ENCODE peak calls at places on chromosomes 7 and 10, in ten cellular contexts. T is HEK293T; P is PC-9; Q is fibroblast of the aortic adventitia; L is H7; X is WERI-Rb-1; V is LoVo; W is stimulated activated CD4-positive, alpha-beta T cell treated with anti-CD3 and anti-CD28 coated beads, Interleukin-1b, Interleukin-23, amount 100 ng/mL, for 48 hours; U is substantia nigra; A is NCI-H774. M is an unnamed sample.

GRCh38 chr10:43055991-43056567 is 20.8 kb upstream of the RET start:
- DNase-seq in V (no peak), Q (no peak), L (no peak), W (no peak), P (no peak), T (no peak), X (no peak), A (no peak), U (no peak), M (no peak)

GRCh38 chr7:120986665-120987064 is 1.8 kb upstream of the CPED1 start:
- DNase-seq in T (no peak), W (no peak), X (no peak), V (no peak), Q (no peak), P (no peak), A (no peak), U (no peak), L (no peak), M (no peak)

GRCh38 chr7:57201895-57202210 is 69.6 kb upstream of the ZNF479 start:
- DNase-seq in U (no peak), W (no peak), L (no peak), A (no peak), X (no peak), T (no peak), P (no peak), Q (no peak), V (no peak), M (no peak)

GRCh38 chr7:353746-354325 is 63.9 kb downstream of the FOXL3 start:
- DNase-seq in Q (no peak), L (no peak), X (no peak), V (no peak), U (peak; percentile 52), A (no peak), W (no peak), T (no peak), P (no peak), M (no peak)

GRCh38 chr7:82527831-82528230 is 84.3 kb upstream of the CACNA2D1 start:
- DNase-seq in P (peak; percentile 67), W (no peak), A (no peak), Q (peak; percentile 61), V (no peak), T (no peak), L (no peak), U (no peak), X (no peak), M (no peak)

GRCh38 chr7:45923290-45923689 is 2.2 kb upstream of the IGFBP3 start:
- DNase-seq in A (peak; percentile 39), P (peak; percentile 93), X (peak; percentile 63), L (peak; percentile 51), Q (peak; percentile 81), V (peak; percentile 80), T (peak; percentile 61), W (peak; percentile 54), U (peak; percentile 54), M (peak; percentile 63)

GRCh38 chr7:116708248-116708647 is 36.3 kb downstream of the MET start:
- DNase-seq in T (no peak), V (no peak), A (no peak), L (no peak), P (no peak), U (no peak), X (no peak), Q (no peak), W (no peak), M (no peak)

GRCh38 chr10:52621635-52622079 is 150.9 kb downstream of the MBL2 start:
- DNase-seq in W (no peak), P (no peak), L (no peak), T (no peak), Q (peak; percentile 45), U (no peak), A (no peak), X (no peak), V (no peak), M (no peak)

GRCh38 chr7:30659312-30659711 is 22.9 kb downstream of the CRHR2 start:
- DNase-seq in L (no peak), Q (peak; percentile 34), A (no peak), P (no peak), T (no peak), X (no peak), W (no peak), V (no peak), U (no peak), M (peak; percentile 24)

GRCh38 chr7:80583901-80584300 is 54.5 kb upstream of the CD36 start:
- DNase-seq in L (no peak), A (no peak), W (no peak), Q (peak; percentile 58), P (no peak), T (no peak), V (no peak), X (no peak), U (no peak), M (no peak)

GRCh38 chr10:73131295-73131694 is 21.0 kb downstream of the NUDT13 start:
- DNase-seq in T (no peak), V (no peak), P (peak; percentile 77), X (no peak), L (no peak), Q (no peak), U (no peak), A (no peak), W (no peak), M (no peak)

GRCh38 chr7:50664461-50664922 is 99.3 kb upstream of the DDC start:
- DNase-seq in V (peak; percentile 42), P (peak; percentile 98), T (no peak), A (no peak), W (peak; percentile 17), Q (peak; percentile 52), U (no peak), X (no peak), L (no peak), M (no peak)

GRCh38 chr7:44281811-44282600 is 43.4 kb downstream of the CAMK2B start:
- DNase-seq in W (no peak), P (no peak), L (peak; percentile 48), Q (no peak), A (no peak), X (peak; percentile 5), U (no peak), T (no peak), V (no peak), M (no peak)

GRCh38 chr10:42543840-42544372 is 94.5 kb downstream of the ZNF33B start:
- DNase-seq in V (no peak), T (no peak), L (no peak), W (no peak), Q (no peak), P (no peak), U (no peak), A (no peak), X (no peak), M (no peak)

M was measured in SHP77 treated with DMSO at 0.1 percent for 48 hours.